ENCODE peak calls at places on chromosomes 12 and 14, in six cellular contexts. L is mesendoderm, H is lower leg skin, F is WTC11, E is endothelial cell, C is cardiac muscle cell. D is an unnamed sample.
A peak's percentile ranks its signal among the peaks of the same experiment; 100 is the strongest.

GRCh38 chr14:94423465-94424056 is 29.0 kb downstream of the SERPINA11 start:
- DNase-seq in H (peak; percentile 91), C (peak; percentile 87), F (peak; percentile 90), E (peak; percentile 79), L (peak; percentile 91), D (peak; percentile 6)

GRCh38 chr12:40970320-40970907 is 217.7 kb upstream of the PDZRN4 start:
- DNase-seq in L (peak; percentile 31), E (no peak), F (no peak), C (no peak), H (no peak), D (no peak)

GRCh38 chr14:101927859-101928258 is 36.5 kb upstream of the DYNC1H1 start:
- DNase-seq in E (no peak), H (peak; percentile 94), L (no peak), C (no peak), F (no peak), D (peak; percentile 93)

GRCh38 chr14:81485372-81485771 is 48.3 kb downstream of the SEL1L start:
- DNase-seq in C (no peak), E (no peak), L (no peak), H (no peak), F (no peak), D (no peak)

GRCh38 chr14:77498120-77498979 is at the start of gene ISM2:
- DNase-seq in C (peak; percentile 72), E (peak; percentile 48), H (no peak), F (peak; percentile 63), L (peak; percentile 46), D (no peak)

GRCh38 chr12:79885956-79886490 is 48.9 kb downstream of the PPP1R12A start:
- DNase-seq in E (no peak), F (no peak), H (no peak), C (no peak), L (no peak), D (no peak)

GRCh38 chr12:112559784-112560183 is 141.0 kb downstream of the PTPN11 start:
- DNase-seq in L (no peak), F (no peak), C (no peak), H (no peak), E (no peak), D (no peak)

GRCh38 chr14:99009875-99010274 is 262.1 kb downstream of the BCL11B start:
- DNase-seq in H (no peak), E (no peak), L (no peak), C (no peak), F (no peak), D (no peak)

D was measured in gastrocnemius medialis.